ENCODE peak calls at places on chromosome 6, in eight cellular contexts. F, O, E, L, K, D, A and I are unnamed samples.

GRCh38 chr6:22913612-22914011 is 344.2 kb downstream of the HDGFL1 start:
- DNase-seq in K (no peak), O (no peak), L (no peak), A (no peak), F (no peak), D (no peak), E (no peak), I (no peak)

GRCh38 chr6:20939161-20939775 is 405.0 kb downstream of the CDKAL1 start:
- DNase-seq in D (no peak), K (no peak), E (no peak), O (no peak), F (no peak), L (no peak), A (no peak), I (no peak)

GRCh38 chr6:21158873-21159272 is 434.7 kb upstream of the SOX4 start:
- DNase-seq in L (no peak), A (no peak), F (no peak), K (no peak), E (no peak), D (no peak), O (no peak), I (no peak)

GRCh38 chr6:41371992-41372525 is 36.7 kb downstream of the NCR2 start:
- DNase-seq in K (no peak), E (no peak), D (peak), O (peak), L (peak), A (no peak), F (no peak), I (peak)

GRCh38 chr6:89375427-89375868 is 22.9 kb upstream of the UBE2J1 start:
- DNase-seq in K (peak), L (peak), F (no peak), O (no peak), A (no peak), E (peak), D (peak), I (peak)

GRCh38 chr6:137407816-137408215 is 86.4 kb downstream of the OLIG3 start:
- DNase-seq in L (no peak), A (no peak), E (no peak), K (no peak), D (no peak), O (no peak), F (no peak), I (no peak)

GRCh38 chr6:167817729-167818128 is 9.0 kb upstream of the AFDN start:
- DNase-seq in L (no peak), D (no peak), O (no peak), F (no peak), K (no peak), E (no peak), A (no peak), I (no peak)

GRCh38 chr6:25302677-25303128 is 23.5 kb downstream of the CARMIL1 start:
- DNase-seq in K (no peak), L (no peak), D (peak), A (no peak), E (peak), F (no peak), O (no peak), I (no peak)

GRCh38 chr6:42137192-42137753 is 5.1 kb downstream of the C6orf132 start:
- DNase-seq in K (no peak), D (peak), F (peak), L (no peak), E (peak), O (no peak), A (no peak), I (peak)

GRCh38 chr6:147382945-147383554 is 125.4 kb upstream of the SAMD5 start:
- DNase-seq in E (no peak), D (peak), L (peak), O (no peak), K (peak), A (peak), F (peak), I (peak)

GRCh38 chr6:134512946-134513345 is 195.0 kb upstream of the SGK1 start:
- DNase-seq in F (peak), L (no peak), E (no peak), D (no peak), O (peak), A (no peak), K (no peak), I (no peak)

GRCh38 chr6:130903007-130903406 is 75.8 kb downstream of the SMLR1 start:
- DNase-seq in F (no peak), O (no peak), A (no peak), L (no peak), E (no peak), D (no peak), K (no peak), I (no peak)